ENCODE peak calls at places on chromosomes 7 and 10, in five cellular contexts. One of them, this sample, is unnamed.

GRCh38 chr10:78277267-78277666 is 243.6 kb downstream of the RPS24 start:
- DNase-seq in left ventricle myocardium superior: no peak
- DNase-seq in activated CD8-positive, alpha-beta memory T cell treated with anti-CD3 and anti-CD28 coated beads, Interleukin-2, amount 10 ng/mL, durations not matched to agents 7 days and 5 days: no peak
- DNase-seq in stimulated activated CD4-positive, alpha-beta T cell treated with anti-CD3 and anti-CD28 coated beads, Interleukin-4, amount 100 ng/mL, for 48 hours: no peak
- DNase-seq in H7: no peak
- DNase-seq in this sample: no peak

GRCh38 chr7:100720320-100720644 is at the start of gene EPO:
- DNase-seq in H7: peak
- DNase-seq in left ventricle myocardium superior: no peak
- DNase-seq in activated CD8-positive, alpha-beta memory T cell treated with anti-CD3 and anti-CD28 coated beads, Interleukin-2, amount 10 ng/mL, durations not matched to agents 7 days and 5 days: no peak
- DNase-seq in stimulated activated CD4-positive, alpha-beta T cell treated with anti-CD3 and anti-CD28 coated beads, Interleukin-4, amount 100 ng/mL, for 48 hours: no peak
- DNase-seq in this sample: no peak

GRCh38 chr7:21617916-21618390 is 75.1 kb downstream of the DNAH11 start:
- DNase-seq in stimulated activated CD4-positive, alpha-beta T cell treated with anti-CD3 and anti-CD28 coated beads, Interleukin-4, amount 100 ng/mL, for 48 hours: no peak
- DNase-seq in activated CD8-positive, alpha-beta memory T cell treated with anti-CD3 and anti-CD28 coated beads, Interleukin-2, amount 10 ng/mL, durations not matched to agents 7 days and 5 days: no peak
- DNase-seq in left ventricle myocardium superior: peak
- DNase-seq in H7: no peak
- DNase-seq in this sample: no peak

GRCh38 chr7:158130023-158130409 is 457.6 kb downstream of the PTPRN2 start:
- DNase-seq in activated CD8-positive, alpha-beta memory T cell treated with anti-CD3 and anti-CD28 coated beads, Interleukin-2, amount 10 ng/mL, durations not matched to agents 7 days and 5 days: no peak
- DNase-seq in stimulated activated CD4-positive, alpha-beta T cell treated with anti-CD3 and anti-CD28 coated beads, Interleukin-4, amount 100 ng/mL, for 48 hours: no peak
- DNase-seq in left ventricle myocardium superior: no peak
- DNase-seq in H7: no peak
- DNase-seq in this sample: no peak

GRCh38 chr10:91672021-91672608 is 39.2 kb upstream of the PPP1R3C start:
- DNase-seq in stimulated activated CD4-positive, alpha-beta T cell treated with anti-CD3 and anti-CD28 coated beads, Interleukin-4, amount 100 ng/mL, for 48 hours: no peak
- DNase-seq in left ventricle myocardium superior: no peak
- DNase-seq in activated CD8-positive, alpha-beta memory T cell treated with anti-CD3 and anti-CD28 coated beads, Interleukin-2, amount 10 ng/mL, durations not matched to agents 7 days and 5 days: no peak
- DNase-seq in H7: no peak
- DNase-seq in this sample: no peak

GRCh38 chr10:89535185-89536012 is at the start of gene SLC16A12:
- DNase-seq in activated CD8-positive, alpha-beta memory T cell treated with anti-CD3 and anti-CD28 coated beads, Interleukin-2, amount 10 ng/mL, durations not matched to agents 7 days and 5 days: no peak
- DNase-seq in stimulated activated CD4-positive, alpha-beta T cell treated with anti-CD3 and anti-CD28 coated beads, Interleukin-4, amount 100 ng/mL, for 48 hours: no peak
- DNase-seq in H7: peak
- DNase-seq in left ventricle myocardium superior: peak
- DNase-seq in this sample: no peak

GRCh38 chr10:20855398-20856038 is 41.6 kb downstream of the NEBL start:
- DNase-seq in left ventricle myocardium superior: no peak
- DNase-seq in H7: no peak
- DNase-seq in activated CD8-positive, alpha-beta memory T cell treated with anti-CD3 and anti-CD28 coated beads, Interleukin-2, amount 10 ng/mL, durations not matched to agents 7 days and 5 days: no peak
- DNase-seq in stimulated activated CD4-positive, alpha-beta T cell treated with anti-CD3 and anti-CD28 coated beads, Interleukin-4, amount 100 ng/mL, for 48 hours: no peak
- DNase-seq in this sample: no peak

GRCh38 chr10:132654708-132655661 is 117.4 kb downstream of the INPP5A start:
- DNase-seq in H7: peak
- DNase-seq in left ventricle myocardium superior: peak
- DNase-seq in activated CD8-positive, alpha-beta memory T cell treated with anti-CD3 and anti-CD28 coated beads, Interleukin-2, amount 10 ng/mL, durations not matched to agents 7 days and 5 days: peak
- DNase-seq in stimulated activated CD4-positive, alpha-beta T cell treated with anti-CD3 and anti-CD28 coated beads, Interleukin-4, amount 100 ng/mL, for 48 hours: peak
- DNase-seq in this sample: peak

GRCh38 chr7:92639213-92639896 is 49.2 kb upstream of the FAM133B start:
- DNase-seq in stimulated activated CD4-positive, alpha-beta T cell treated with anti-CD3 and anti-CD28 coated beads, Interleukin-4, amount 100 ng/mL, for 48 hours: no peak
- DNase-seq in left ventricle myocardium superior: no peak
- DNase-seq in activated CD8-positive, alpha-beta memory T cell treated with anti-CD3 and anti-CD28 coated beads, Interleukin-2, amount 10 ng/mL, durations not matched to agents 7 days and 5 days: peak
- DNase-seq in H7: no peak
- DNase-seq in this sample: no peak

GRCh38 chr10:84213076-84213475 is 12.3 kb downstream of the LRIT2 start:
- DNase-seq in H7: no peak
- DNase-seq in stimulated activated CD4-positive, alpha-beta T cell treated with anti-CD3 and anti-CD28 coated beads, Interleukin-4, amount 100 ng/mL, for 48 hours: no peak
- DNase-seq in activated CD8-positive, alpha-beta memory T cell treated with anti-CD3 and anti-CD28 coated beads, Interleukin-2, amount 10 ng/mL, durations not matched to agents 7 days and 5 days: no peak
- DNase-seq in left ventricle myocardium superior: no peak
- DNase-seq in this sample: no peak

GRCh38 chr10:26689394-26689793 is 8.1 kb upstream of the PDSS1 start:
- DNase-seq in H7: no peak
- DNase-seq in left ventricle myocardium superior: no peak
- DNase-seq in activated CD8-positive, alpha-beta memory T cell treated with anti-CD3 and anti-CD28 coated beads, Interleukin-2, amount 10 ng/mL, durations not matched to agents 7 days and 5 days: no peak
- DNase-seq in stimulated activated CD4-positive, alpha-beta T cell treated with anti-CD3 and anti-CD28 coated beads, Interleukin-4, amount 100 ng/mL, for 48 hours: no peak
- DNase-seq in this sample: no peak

GRCh38 chr7:25759748-25760147 is 392.2 kb upstream of the NFE2L3 start:
- DNase-seq in stimulated activated CD4-positive, alpha-beta T cell treated with anti-CD3 and anti-CD28 coated beads, Interleukin-4, amount 100 ng/mL, for 48 hours: no peak
- DNase-seq in activated CD8-positive, alpha-beta memory T cell treated with anti-CD3 and anti-CD28 coated beads, Interleukin-2, amount 10 ng/mL, durations not matched to agents 7 days and 5 days: no peak
- DNase-seq in H7: peak
- DNase-seq in left ventricle myocardium superior: no peak
- DNase-seq in this sample: no peak

GRCh38 chr10:102675887-102676616 is 31.8 kb downstream of the TRIM8 start:
- DNase-seq in stimulated activated CD4-positive, alpha-beta T cell treated with anti-CD3 and anti-CD28 coated beads, Interleukin-4, amount 100 ng/mL, for 48 hours: no peak
- DNase-seq in left ventricle myocardium superior: no peak
- DNase-seq in H7: no peak
- DNase-seq in activated CD8-positive, alpha-beta memory T cell treated with anti-CD3 and anti-CD28 coated beads, Interleukin-2, amount 10 ng/mL, durations not matched to agents 7 days and 5 days: no peak
- DNase-seq in this sample: no peak

GRCh38 chr7:31814187-31814586 is 127.2 kb downstream of the PPP1R17 start:
- DNase-seq in H7: peak
- DNase-seq in stimulated activated CD4-positive, alpha-beta T cell treated with anti-CD3 and anti-CD28 coated beads, Interleukin-4, amount 100 ng/mL, for 48 hours: no peak
- DNase-seq in left ventricle myocardium superior: no peak
- DNase-seq in activated CD8-positive, alpha-beta memory T cell treated with anti-CD3 and anti-CD28 coated beads, Interleukin-2, amount 10 ng/mL, durations not matched to agents 7 days and 5 days: no peak
- DNase-seq in this sample: no peak

GRCh38 chr7:47488205-47488968 is 93.5 kb downstream of the TNS3 start:
- DNase-seq in stimulated activated CD4-positive, alpha-beta T cell treated with anti-CD3 and anti-CD28 coated beads, Interleukin-4, amount 100 ng/mL, for 48 hours: no peak
- DNase-seq in H7: no peak
- DNase-seq in activated CD8-positive, alpha-beta memory T cell treated with anti-CD3 and anti-CD28 coated beads, Interleukin-2, amount 10 ng/mL, durations not matched to agents 7 days and 5 days: no peak
- DNase-seq in left ventricle myocardium superior: no peak
- DNase-seq in this sample: no peak

GRCh38 chr7:159038066-159038465 is 106.6 kb downstream of the VIPR2 start:
- DNase-seq in activated CD8-positive, alpha-beta memory T cell treated with anti-CD3 and anti-CD28 coated beads, Interleukin-2, amount 10 ng/mL, durations not matched to agents 7 days and 5 days: peak
- DNase-seq in H7: no peak
- DNase-seq in left ventricle myocardium superior: no peak
- DNase-seq in stimulated activated CD4-positive, alpha-beta T cell treated with anti-CD3 and anti-CD28 coated beads, Interleukin-4, amount 100 ng/mL, for 48 hours: no peak
- DNase-seq in this sample: no peak

GRCh38 chr7:73983437-73984164 is 44.4 kb upstream of the ELN start:
- DNase-seq in left ventricle myocardium superior: peak
- DNase-seq in H7: peak
- DNase-seq in stimulated activated CD4-positive, alpha-beta T cell treated with anti-CD3 and anti-CD28 coated beads, Interleukin-4, amount 100 ng/mL, for 48 hours: no peak
- DNase-seq in activated CD8-positive, alpha-beta memory T cell treated with anti-CD3 and anti-CD28 coated beads, Interleukin-2, amount 10 ng/mL, durations not matched to agents 7 days and 5 days: no peak
- DNase-seq in this sample: no peak

GRCh38 chr7:6650521-6651011 is 13.4 kb downstream of the ZNF316 start:
- DNase-seq in activated CD8-positive, alpha-beta memory T cell treated with anti-CD3 and anti-CD28 coated beads, Interleukin-2, amount 10 ng/mL, durations not matched to agents 7 days and 5 days: no peak
- DNase-seq in left ventricle myocardium superior: no peak
- DNase-seq in H7: peak
- DNase-seq in stimulated activated CD4-positive, alpha-beta T cell treated with anti-CD3 and anti-CD28 coated beads, Interleukin-4, amount 100 ng/mL, for 48 hours: no peak
- DNase-seq in this sample: no peak

GRCh38 chr10:108360187-108360586 is 1195.7 kb upstream of the SORCS1 start:
- DNase-seq in H7: no peak
- DNase-seq in stimulated activated CD4-positive, alpha-beta T cell treated with anti-CD3 and anti-CD28 coated beads, Interleukin-4, amount 100 ng/mL, for 48 hours: no peak
- DNase-seq in left ventricle myocardium superior: no peak
- DNase-seq in activated CD8-positive, alpha-beta memory T cell treated with anti-CD3 and anti-CD28 coated beads, Interleukin-2, amount 10 ng/mL, durations not matched to agents 7 days and 5 days: no peak
- DNase-seq in this sample: no peak

GRCh38 chr10:6665847-6666246 is 85.8 kb upstream of the PRKCQ start:
- DNase-seq in stimulated activated CD4-positive, alpha-beta T cell treated with anti-CD3 and anti-CD28 coated beads, Interleukin-4, amount 100 ng/mL, for 48 hours: peak
- DNase-seq in left ventricle myocardium superior: no peak
- DNase-seq in activated CD8-positive, alpha-beta memory T cell treated with anti-CD3 and anti-CD28 coated beads, Interleukin-2, amount 10 ng/mL, durations not matched to agents 7 days and 5 days: peak
- DNase-seq in H7: no peak
- DNase-seq in this sample: no peak

GRCh38 chr10:121598261-121599249 is at the start of gene FGFR2:
- DNase-seq in stimulated activated CD4-positive, alpha-beta T cell treated with anti-CD3 and anti-CD28 coated beads, Interleukin-4, amount 100 ng/mL, for 48 hours: no peak
- DNase-seq in H7: peak
- DNase-seq in activated CD8-positive, alpha-beta memory T cell treated with anti-CD3 and anti-CD28 coated beads, Interleukin-2, amount 10 ng/mL, durations not matched to agents 7 days and 5 days: peak
- DNase-seq in left ventricle myocardium superior: peak
- DNase-seq in this sample: peak

GRCh38 chr10:123044391-123044790 is 35.6 kb downstream of the ACADSB start:
- DNase-seq in left ventricle myocardium superior: no peak
- DNase-seq in H7: no peak
- DNase-seq in activated CD8-positive, alpha-beta memory T cell treated with anti-CD3 and anti-CD28 coated beads, Interleukin-2, amount 10 ng/mL, durations not matched to agents 7 days and 5 days: no peak
- DNase-seq in stimulated activated CD4-positive, alpha-beta T cell treated with anti-CD3 and anti-CD28 coated beads, Interleukin-4, amount 100 ng/mL, for 48 hours: no peak
- DNase-seq in this sample: no peak

GRCh38 chr7:45163692-45164052 is 6.1 kb downstream of the RAMP3 start:
- DNase-seq in H7: no peak
- DNase-seq in stimulated activated CD4-positive, alpha-beta T cell treated with anti-CD3 and anti-CD28 coated beads, Interleukin-4, amount 100 ng/mL, for 48 hours: no peak
- DNase-seq in left ventricle myocardium superior: no peak
- DNase-seq in activated CD8-positive, alpha-beta memory T cell treated with anti-CD3 and anti-CD28 coated beads, Interleukin-2, amount 10 ng/mL, durations not matched to agents 7 days and 5 days: no peak
- DNase-seq in this sample: no peak

GRCh38 chr10:30488319-30488718 is 54.3 kb downstream of the MAP3K8 start:
- DNase-seq in left ventricle myocardium superior: no peak
- DNase-seq in activated CD8-positive, alpha-beta memory T cell treated with anti-CD3 and anti-CD28 coated beads, Interleukin-2, amount 10 ng/mL, durations not matched to agents 7 days and 5 days: no peak
- DNase-seq in stimulated activated CD4-positive, alpha-beta T cell treated with anti-CD3 and anti-CD28 coated beads, Interleukin-4, amount 100 ng/mL, for 48 hours: no peak
- DNase-seq in H7: no peak
- DNase-seq in this sample: no peak